ENCODE peak calls at places on chromosomes 1 and 21, in ten cellular contexts. D is GM12878, A is lower lobe of right lung, J is pancreas, L is fibroblast of villous mesenchyme, K is neural progenitor cell, H is foreskin fibroblast, F is neural crest cell, X is mucosa of descending colon, Z is fibroblast of mammary gland. W is an unnamed sample.

GRCh38 chr1:57707631-57708030 is 283.8 kb upstream of the DAB1 start:
- DNase-seq in D (no peak), A (no peak), J (no peak), L (no peak), K (no peak), H (no peak), F (no peak), X (no peak), Z (no peak), W (no peak)

GRCh38 chr1:2530501-2531361 is 668 bp upstream of the HES5 start:
- DNase-seq in D (no peak), A (no peak), J (peak; percentile 71), L (no peak), K (no peak), H (no peak), F (no peak), X (peak; percentile 70), Z (no peak), W (no peak)

GRCh38 chr1:182149411-182149965 is 88.0 kb upstream of the ZNF648 start:
- DNase-seq in D (no peak), A (peak; percentile 63), J (no peak), L (peak; percentile 69), K (no peak), H (peak; percentile 94), F (no peak), X (peak; percentile 30), Z (peak; percentile 98), W (no peak)

GRCh38 chr1:226708342-226708780 is 30.7 kb downstream of the ITPKB start:
- DNase-seq in D (no peak), A (no peak), J (no peak), L (peak; percentile 88), K (peak; percentile 37), H (peak; percentile 91), F (no peak), X (no peak), Z (peak; percentile 96), W (no peak)

GRCh38 chr1:233075045-233075444 is 124.6 kb downstream of the NTPCR start:
- DNase-seq in D (no peak), A (no peak), J (no peak), L (peak; percentile 91), K (no peak), H (peak; percentile 72), F (no peak), X (no peak), Z (peak; percentile 94), W (no peak)

GRCh38 chr1:173423326-173423725 is 53.8 kb upstream of the PRDX6 start:
- DNase-seq in D (no peak), A (no peak), J (no peak), L (no peak), K (no peak), H (no peak), F (no peak), X (no peak), Z (no peak), W (no peak)

GRCh38 chr1:1361982-1362423 is 3.6 kb upstream of the MXRA8 start:
- DNase-seq in D (no peak), A (no peak), J (peak; percentile 20), L (peak; percentile 90), K (no peak), H (peak; percentile 91), F (no peak), X (no peak), Z (peak; percentile 84), W (no peak)

GRCh38 chr1:214277704-214278635 is 3.0 kb upstream of the SMYD2 start:
- DNase-seq in D (no peak), A (no peak), J (no peak), L (no peak), K (no peak), H (no peak), F (no peak), X (no peak), Z (no peak), W (no peak)

GRCh38 chr21:45093064-45093532 is 18.7 kb downstream of the ADARB1 start:
- DNase-seq in D (no peak), A (no peak), J (peak; percentile 62), L (no peak), K (no peak), H (no peak), F (no peak), X (no peak), Z (no peak), W (no peak)

GRCh38 chr1:76854255-76854654 is 13.0 kb upstream of the ST6GALNAC5 start:
- DNase-seq in D (no peak), A (no peak), J (no peak), L (no peak), K (no peak), H (no peak), F (no peak), X (no peak), Z (no peak), W (no peak)

GRCh38 chr1:185593271-185593670 is 140.9 kb upstream of the HMCN1 start:
- DNase-seq in D (no peak), A (no peak), J (no peak), L (no peak), K (no peak), H (no peak), F (no peak), X (no peak), Z (peak; percentile 23), W (no peak)

GRCh38 chr1:18322353-18323032 is 158.2 kb upstream of the KLHDC7A start:
- DNase-seq in D (no peak), A (no peak), J (no peak), L (no peak), K (peak; percentile 56), H (no peak), F (no peak), X (no peak), Z (no peak), W (no peak)
- TF ChIP-seq CTCF in D (peak; percentile 34), A (no peak), J (no peak), L (no peak), K (peak; percentile 62), H (no peak), F (peak; percentile 54), X (no peak), Z (no peak), W (no peak)

GRCh38 chr1:206040328-206040727 is 12.6 kb upstream of the RHEX start:
- DNase-seq in D (no peak), A (no peak), J (no peak), L (no peak), K (no peak), H (no peak), F (no peak), X (no peak), Z (no peak), W (no peak)
- TF ChIP-seq CTCF in D (no peak), A (no peak), J (no peak), L (no peak), K (no peak), H (no peak), F (no peak), X (no peak), Z (no peak), W (no peak)

GRCh38 chr1:101474039-101474665 is 237.3 kb downstream of the S1PR1 start:
- DNase-seq in D (no peak), A (no peak), J (no peak), L (peak; percentile 10), K (peak; percentile 69), H (no peak), F (no peak), X (no peak), Z (peak; percentile 15), W (no peak)
- TF ChIP-seq CTCF in D (peak; percentile 54), A (peak; percentile 52), J (no peak), L (peak; percentile 53), K (peak; percentile 80), H (peak; percentile 20), F (peak; percentile 62), X (no peak), Z (peak; percentile 48), W (peak; percentile 10)

GRCh38 chr21:29470397-29470796 is 171.7 kb downstream of the BACH1 start:
- DNase-seq in D (no peak), A (no peak), J (no peak), L (peak; percentile 16), K (no peak), H (no peak), F (no peak), X (no peak), Z (no peak), W (no peak)

GRCh38 chr21:29477941-29478340 is 179.2 kb downstream of the BACH1 start:
- DNase-seq in D (no peak), A (no peak), J (no peak), L (no peak), K (no peak), H (peak; percentile 56), F (no peak), X (no peak), Z (peak; percentile 86), W (no peak)

GRCh38 chr21:29475329-29475728 is 176.6 kb downstream of the BACH1 start:
- DNase-seq in D (no peak), A (no peak), J (no peak), L (no peak), K (no peak), H (no peak), F (no peak), X (no peak), Z (no peak), W (no peak)

GRCh38 chr21:29477347-29477746 is 178.6 kb downstream of the BACH1 start:
- DNase-seq in D (no peak), A (no peak), J (no peak), L (no peak), K (no peak), H (no peak), F (no peak), X (no peak), Z (no peak), W (no peak)

GRCh38 chr21:29473808-29474207 is 175.1 kb downstream of the BACH1 start:
- DNase-seq in D (no peak), A (no peak), J (no peak), L (no peak), K (no peak), H (no peak), F (no peak), X (no peak), Z (no peak), W (no peak)
- TF ChIP-seq CTCF in D (no peak), A (no peak), J (no peak), L (no peak), K (no peak), H (no peak), F (no peak), X (no peak), Z (no peak), W (no peak)

GRCh38 chr1:106360252-106360651 is 696.2 kb upstream of the PRMT6 start:
- DNase-seq in D (no peak), A (no peak), J (no peak), L (no peak), K (no peak), H (no peak), F (no peak), X (no peak), Z (no peak), W (no peak)
- TF ChIP-seq CTCF in D (peak; percentile 14), A (no peak), J (no peak), L (no peak), K (peak; percentile 21), H (no peak), F (peak; percentile 49), X (no peak), Z (peak; percentile 11), W (no peak)

GRCh38 chr21:20443558-20444155 is 554.6 kb upstream of the NCAM2 start:
- DNase-seq in D (no peak), A (no peak), J (no peak), L (no peak), K (peak; percentile 56), H (no peak), F (no peak), X (no peak), Z (no peak), W (no peak)
- TF ChIP-seq CTCF in D (peak; percentile 27), A (peak; percentile 36), J (peak; percentile 50), L (no peak), K (peak; percentile 76), H (no peak), F (peak; percentile 75), X (no peak), Z (peak; percentile 31), W (peak; percentile 57)

W was measured in osteocyte.